ENCODE peak calls at places on chromosome 18, in four cellular contexts. U, S, P and N are unnamed samples.

GRCh38 chr18:7317804-7318231 is 86.9 kb downstream of the LRRC30 start:
- DNase-seq in U (no peak), P (no peak), S (no peak), N (peak; percentile 80)

GRCh38 chr18:11850821-11851155 is 425 bp upstream of the CHMP1B start:
- DNase-seq in U (no peak), P (no peak), S (no peak), N (no peak)

GRCh38 chr18:66867653-66868052 is 263.8 kb upstream of the CDH19 start:
- DNase-seq in U (no peak), P (no peak), S (no peak), N (no peak)

GRCh38 chr18:79848579-79849327 is 51.0 kb downstream of the KCNG2 start:
- DNase-seq in S (no peak), U (peak; percentile 50), P (peak; percentile 52), N (peak; percentile 83)

GRCh38 chr18:25457196-25457595 is 105.2 kb upstream of the ZNF521 start:
- DNase-seq in P (no peak), U (no peak), S (no peak), N (no peak)

GRCh38 chr18:43936176-43936575 is 658.9 kb upstream of the SYT4 start:
- DNase-seq in S (no peak), P (no peak), U (no peak), N (no peak)

GRCh38 chr18:34928068-34928753 is 113.0 kb upstream of the MAPRE2 start:
- DNase-seq in S (no peak), P (no peak), U (no peak), N (no peak)

GRCh38 chr18:80249217-80250093 is 2.1 kb upstream of the PARD6G start:
- DNase-seq in U (no peak), P (no peak), S (no peak), N (no peak)

GRCh38 chr18:13530879-13531387 is 195.4 kb downstream of the FAM210A start:
- DNase-seq in S (peak; percentile 51), U (no peak), P (no peak), N (no peak)

GRCh38 chr18:76482971-76483691 is 11.9 kb downstream of the ZNF516 start:
- DNase-seq in U (no peak), P (no peak), S (no peak), N (no peak)

GRCh38 chr18:79589601-79590091 is 90.0 kb upstream of the CTDP1 start:
- DNase-seq in P (peak; percentile 38), S (no peak), U (no peak), N (no peak)

GRCh38 chr18:47323158-47323557 is 71.7 kb upstream of the SKOR2 start:
- DNase-seq in P (no peak), S (no peak), U (no peak), N (no peak)

GRCh38 chr18:56315363-56315762 is 323.0 kb downstream of the TXNL1 start:
- DNase-seq in U (no peak), S (no peak), P (no peak), N (no peak)

GRCh38 chr18:23623040-23623439 is 36.7 kb upstream of the NPC1 start:
- DNase-seq in U (no peak), P (no peak), S (no peak), N (no peak)
- TF ChIP-seq POLR2AphosphoS5 in U (no peak), P (no peak), S (no peak), N (no peak)

GRCh38 chr18:59697236-59697932 is at the start of gene CCBE1:
- DNase-seq in S (peak; percentile 79), U (peak; percentile 62), P (no peak), N (no peak)

GRCh38 chr18:59699061-59699460 is 1.8 kb upstream of the CCBE1 start:
- DNase-seq in U (no peak), P (no peak), S (no peak), N (no peak)

GRCh38 chr18:59700535-59700967 is 3.3 kb upstream of the CCBE1 start:
- DNase-seq in S (peak; percentile 47), P (no peak), U (no peak), N (no peak)

GRCh38 chr18:59701272-59701671 is 4.0 kb upstream of the CCBE1 start:
- DNase-seq in S (no peak), P (no peak), U (no peak), N (no peak)

GRCh38 chr18:59699750-59700534 is 2.7 kb upstream of the CCBE1 start:
- DNase-seq in S (no peak), P (no peak), U (no peak), N (no peak)
- TF ChIP-seq POLR2AphosphoS5 in S (no peak), P (no peak), U (no peak), N (no peak)

GRCh38 chr18:58541789-58542425 is 87.0 kb downstream of the ALPK2 start:
- DNase-seq in S (no peak), U (no peak), P (no peak), N (no peak)
- TF ChIP-seq POLR2AphosphoS5 in S (no peak), U (no peak), P (no peak), N (no peak)

GRCh38 chr18:62833494-62833893 is 118.2 kb downstream of the PHLPP1 start:
- DNase-seq in P (no peak), S (no peak), U (no peak), N (no peak)

GRCh38 chr18:62834715-62835114 is 119.4 kb downstream of the PHLPP1 start:
- DNase-seq in S (no peak), P (no peak), U (no peak), N (no peak)

GRCh38 chr18:62838475-62839098 is 123.2 kb downstream of the PHLPP1 start:
- DNase-seq in P (no peak), U (no peak), S (no peak), N (no peak)

GRCh38 chr18:62839874-62840713 is 124.8 kb downstream of the PHLPP1 start:
- DNase-seq in P (no peak), U (no peak), S (no peak), N (no peak)

GRCh38 chr18:62837011-62837410 is 121.7 kb downstream of the PHLPP1 start:
- DNase-seq in U (no peak), S (no peak), P (no peak), N (no peak)
- TF ChIP-seq POLR2AphosphoS5 in U (no peak), S (no peak), P (no peak), N (no peak)

DNA sequence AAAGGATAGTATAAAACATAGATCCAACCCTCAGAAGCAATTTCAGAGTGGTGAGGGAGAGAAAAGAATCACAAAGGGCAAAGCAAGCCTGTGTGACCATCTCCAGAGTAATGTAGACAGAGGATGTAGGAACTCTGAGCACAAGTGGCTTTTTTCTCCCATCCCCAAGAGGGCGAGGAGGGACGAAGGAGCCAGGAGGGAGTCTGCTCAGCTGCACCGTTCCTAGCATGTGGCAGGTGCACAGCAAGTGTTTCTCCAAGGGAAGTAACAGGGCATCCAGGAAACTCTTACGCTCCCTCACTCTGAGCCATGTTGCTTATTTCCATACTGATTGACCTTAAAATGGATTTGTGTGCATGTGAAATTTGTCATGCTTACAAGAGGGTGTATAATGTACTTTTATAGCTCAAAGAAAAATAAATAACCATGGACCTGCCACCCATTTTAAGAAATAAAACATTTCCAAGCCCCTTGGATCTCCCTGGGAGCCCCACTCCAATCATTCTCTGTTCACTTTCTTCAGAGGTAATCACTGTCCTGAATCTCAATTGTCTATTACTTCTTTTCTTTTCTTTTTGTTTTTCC is 37.8 kb upstream of the SEC11C start:
- DNase-seq in S (no peak), P (no peak), U (no peak), N (no peak)
- TF ChIP-seq POLR2AphosphoS5 in S (no peak), P (no peak), U (no peak), N (no peak)

DNA sequence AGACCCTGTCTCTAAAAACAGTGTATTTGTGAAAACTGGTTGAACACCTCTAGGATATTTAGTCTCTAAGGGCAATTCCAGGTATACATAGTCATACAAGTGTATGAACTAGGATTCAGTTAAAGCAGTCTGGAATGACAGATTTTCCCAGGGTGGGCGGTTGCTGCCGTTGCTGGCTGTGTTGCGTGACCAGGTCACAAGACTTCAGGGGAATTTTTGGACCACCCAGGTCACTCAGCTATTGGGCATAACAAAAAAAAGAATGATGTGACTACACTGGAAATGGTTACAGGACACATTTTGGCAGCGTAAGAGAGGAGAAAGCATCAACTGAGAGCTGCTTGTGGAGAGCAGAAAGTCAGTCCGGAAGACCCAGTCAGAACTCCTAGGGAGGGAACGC is 58.0 kb upstream of the ZBTB7C start:
- DNase-seq in S (no peak), U (no peak), P (no peak), N (no peak)
- TF ChIP-seq POLR2AphosphoS5 in S (no peak), U (no peak), P (no peak), N (no peak)

DNA sequence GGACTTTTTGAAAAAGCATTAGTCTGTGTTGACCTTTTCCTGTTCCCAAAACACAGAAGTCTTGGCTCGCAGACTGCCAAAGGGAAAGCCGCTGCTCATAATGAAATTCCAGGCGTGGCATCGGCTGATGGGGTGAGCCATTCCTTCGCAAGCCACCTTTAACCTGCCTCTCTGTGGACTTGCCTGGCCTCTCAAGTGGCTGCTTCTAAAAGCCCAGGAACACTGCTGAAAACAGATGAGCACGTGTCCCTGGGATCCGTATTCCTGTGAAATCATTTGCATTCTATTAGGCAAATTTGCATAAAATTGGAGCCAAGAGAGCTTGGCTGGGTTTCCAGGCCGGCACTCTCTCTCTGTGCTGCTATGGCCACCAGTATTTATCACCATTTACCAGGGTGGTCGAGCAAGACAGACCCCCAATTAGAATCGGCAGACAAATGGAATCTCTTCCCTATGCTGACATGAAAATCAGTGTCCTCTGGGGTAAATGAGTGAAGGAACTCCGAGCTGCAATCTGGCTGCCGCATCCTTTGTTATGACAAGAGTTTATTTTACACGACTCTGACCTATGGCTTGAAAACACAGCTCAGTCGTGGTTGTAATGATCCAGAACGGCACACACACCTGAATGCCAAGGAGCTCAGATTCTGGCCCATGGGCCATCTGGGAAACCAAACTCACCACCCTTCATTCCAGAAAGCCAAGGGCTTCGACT is 21.7 kb downstream of the BCL2 start:
- DNase-seq in U (no peak), S (no peak), P (no peak), N (no peak)
- TF ChIP-seq POLR2AphosphoS5 in U (no peak), S (no peak), P (no peak), N (peak; percentile 12)

GRCh38 chr18:53101719-53102118 is 761.7 kb downstream of the DCC start:
- DNase-seq in U (no peak), P (no peak), S (no peak), N (no peak)
- TF ChIP-seq POLR2AphosphoS5 in U (no peak), P (no peak), S (no peak), N (no peak)